ENCODE peak calls at places on chromosomes 2 and 18, in five cellular contexts. One of them, this sample, is unnamed. For H3K9me3, the result is how much of the 10 kb centered on the place peaks cover.

GRCh38 chr2:2044658-2045057 is 286.4 kb downstream of the MYT1L start:
- DNase-seq in lower lobe of right lung: no peak
- DNase-seq in mucosa of descending colon: no peak
- DNase-seq in CD8-positive, alpha-beta T cell: no peak
- DNase-seq in heart right ventricle: no peak
- DNase-seq in this sample: no peak

GRCh38 chr2:62306751-62307468 is 111.0 kb downstream of the B3GNT2 start:
- DNase-seq in heart right ventricle: no peak
- DNase-seq in mucosa of descending colon: peak
- DNase-seq in lower lobe of right lung: no peak
- DNase-seq in CD8-positive, alpha-beta T cell: no peak
- DNase-seq in this sample: no peak

GRCh38 chr18:24234850-24235418 is 96.1 kb downstream of the CABYR start:
- DNase-seq in heart right ventricle: no peak
- DNase-seq in mucosa of descending colon: no peak
- DNase-seq in CD8-positive, alpha-beta T cell: no peak
- DNase-seq in lower lobe of right lung: no peak
- DNase-seq in this sample: no peak

GRCh38 chr2:216066255-216066654 is 15.4 kb downstream of the PECR start:
- DNase-seq in lower lobe of right lung: no peak
- DNase-seq in mucosa of descending colon: no peak
- DNase-seq in heart right ventricle: no peak
- DNase-seq in CD8-positive, alpha-beta T cell: no peak
- DNase-seq in this sample: peak

GRCh38 chr18:3059272-3059671 is 46.3 kb upstream of the LPIN2 start:
- DNase-seq in CD8-positive, alpha-beta T cell: no peak
- DNase-seq in heart right ventricle: no peak
- DNase-seq in mucosa of descending colon: no peak
- DNase-seq in lower lobe of right lung: no peak
- DNase-seq in this sample: no peak

GRCh38 chr2:109471656-109472055 is 142.1 kb downstream of the SEPTIN10 start:
- DNase-seq in CD8-positive, alpha-beta T cell: no peak
- DNase-seq in mucosa of descending colon: no peak
- DNase-seq in heart right ventricle: no peak
- DNase-seq in lower lobe of right lung: peak
- DNase-seq in this sample: no peak

GRCh38 chr2:238286551-238286950 is 1.9 kb downstream of the PER2 start:
- DNase-seq in lower lobe of right lung: peak
- DNase-seq in CD8-positive, alpha-beta T cell: no peak
- DNase-seq in mucosa of descending colon: peak
- DNase-seq in heart right ventricle: peak
- DNase-seq in this sample: peak

GRCh38 chr2:157895531-157895930 is 19.4 kb upstream of the ACVR1 start:
- DNase-seq in heart right ventricle: no peak
- DNase-seq in CD8-positive, alpha-beta T cell: no peak
- DNase-seq in lower lobe of right lung: no peak
- DNase-seq in mucosa of descending colon: no peak
- DNase-seq in this sample: no peak

GRCh38 chr2:174618179-174618578 is 20.6 kb upstream of the WIPF1 start:
- DNase-seq in mucosa of descending colon: no peak
- DNase-seq in CD8-positive, alpha-beta T cell: no peak
- DNase-seq in lower lobe of right lung: no peak
- DNase-seq in heart right ventricle: no peak
- DNase-seq in this sample: no peak

GRCh38 chr2:73113634-73113958 is 848 bp upstream of the RAB11FIP5 start:
- DNase-seq in heart right ventricle: no peak
- DNase-seq in mucosa of descending colon: no peak
- DNase-seq in CD8-positive, alpha-beta T cell: no peak
- DNase-seq in lower lobe of right lung: no peak
- DNase-seq in this sample: no peak

GRCh38 chr2:64888591-64889309 is 100.4 kb upstream of the SLC1A4 start:
- DNase-seq in heart right ventricle: no peak
- DNase-seq in CD8-positive, alpha-beta T cell: no peak
- DNase-seq in lower lobe of right lung: no peak
- DNase-seq in mucosa of descending colon: no peak
- DNase-seq in this sample: no peak

GRCh38 chr2:196925768-196926561 is 542 bp downstream of the PGAP1 start:
- DNase-seq in CD8-positive, alpha-beta T cell: peak
- DNase-seq in lower lobe of right lung: peak
- DNase-seq in heart right ventricle: peak
- DNase-seq in mucosa of descending colon: peak
- DNase-seq in this sample: peak

GRCh38 chr2:8421658-8422499 is 260.0 kb upstream of the ID2 start:
- DNase-seq in mucosa of descending colon: no peak
- DNase-seq in heart right ventricle: no peak
- DNase-seq in lower lobe of right lung: no peak
- DNase-seq in CD8-positive, alpha-beta T cell: no peak
- DNase-seq in this sample: no peak

GRCh38 chr2:32812316-32812715 is 134.4 kb upstream of the LTBP1 start:
- DNase-seq in mucosa of descending colon: no peak
- DNase-seq in CD8-positive, alpha-beta T cell: no peak
- DNase-seq in lower lobe of right lung: no peak
- DNase-seq in heart right ventricle: no peak
- DNase-seq in this sample: peak

GRCh38 chr2:196725218-196725617 is 74.3 kb downstream of the GTF3C3 start:
- DNase-seq in CD8-positive, alpha-beta T cell: no peak
- DNase-seq in mucosa of descending colon: no peak
- DNase-seq in lower lobe of right lung: no peak
- DNase-seq in heart right ventricle: no peak
- DNase-seq in this sample: no peak

GRCh38 chr2:111534816-111535803 is 348.9 kb downstream of the ANAPC1 start:
- DNase-seq in heart right ventricle: no peak
- DNase-seq in mucosa of descending colon: peak
- DNase-seq in lower lobe of right lung: no peak
- DNase-seq in CD8-positive, alpha-beta T cell: no peak
- DNase-seq in this sample: no peak

GRCh38 chr2:229875549-229875948 is 46.3 kb downstream of the TRIP12 start:
- DNase-seq in lower lobe of right lung: no peak
- DNase-seq in heart right ventricle: no peak
- DNase-seq in mucosa of descending colon: no peak
- DNase-seq in CD8-positive, alpha-beta T cell: no peak
- DNase-seq in this sample: no peak

GRCh38 chr2:32711219-32711618 is 83.4 kb downstream of the TTC27 start:
- DNase-seq in CD8-positive, alpha-beta T cell: no peak
- DNase-seq in lower lobe of right lung: no peak
- DNase-seq in heart right ventricle: peak
- DNase-seq in mucosa of descending colon: no peak
- DNase-seq in this sample: no peak

GRCh38 chr2:23420091-23420839 is 35.3 kb downstream of the KLHL29 start:
- DNase-seq in CD8-positive, alpha-beta T cell: no peak
- DNase-seq in heart right ventricle: no peak
- DNase-seq in mucosa of descending colon: no peak
- DNase-seq in lower lobe of right lung: no peak
- DNase-seq in this sample: peak

GRCh38 chr18:57776354-57776753 is 26.8 kb downstream of the ATP8B1 start:
- DNase-seq in mucosa of descending colon: no peak
- DNase-seq in lower lobe of right lung: no peak
- DNase-seq in CD8-positive, alpha-beta T cell: no peak
- DNase-seq in heart right ventricle: no peak
- DNase-seq in this sample: no peak

GRCh38 chr2:12437144-12437543 is 279.6 kb upstream of the TRIB2 start:
- DNase-seq in heart right ventricle: no peak
- DNase-seq in lower lobe of right lung: no peak
- DNase-seq in mucosa of descending colon: no peak
- DNase-seq in CD8-positive, alpha-beta T cell: no peak
- DNase-seq in this sample: no peak

GRCh38 chr2:239291505-239292350 is 109.1 kb downstream of the HDAC4 start:
- DNase-seq in mucosa of descending colon: peak
- DNase-seq in lower lobe of right lung: peak
- DNase-seq in heart right ventricle: no peak
- DNase-seq in CD8-positive, alpha-beta T cell: no peak
- DNase-seq in this sample: no peak

GRCh38 chr2:172242968-172243367 is 140.3 kb upstream of the DLX2 start:
- DNase-seq in CD8-positive, alpha-beta T cell: no peak
- DNase-seq in mucosa of descending colon: peak
- DNase-seq in heart right ventricle: no peak
- DNase-seq in lower lobe of right lung: peak
- DNase-seq in this sample: no peak

GRCh38 chr2:105576440-105577241 is 168.1 kb upstream of the NCK2 start:
- DNase-seq in CD8-positive, alpha-beta T cell: no peak
- DNase-seq in mucosa of descending colon: peak
- DNase-seq in heart right ventricle: no peak
- DNase-seq in lower lobe of right lung: no peak
- DNase-seq in this sample: peak

GRCh38 chr2:31688282-31688681 is 107.5 kb upstream of the SRD5A2 start:
- DNase-seq in CD8-positive, alpha-beta T cell: no peak
- DNase-seq in mucosa of descending colon: no peak
- DNase-seq in lower lobe of right lung: no peak
- DNase-seq in heart right ventricle: no peak
- DNase-seq in this sample: no peak

GRCh38 chr2:141068053-141068682 is 1062.6 kb downstream of the LRP1B start:
- DNase-seq in CD8-positive, alpha-beta T cell: no peak
- DNase-seq in heart right ventricle: no peak
- DNase-seq in mucosa of descending colon: no peak
- DNase-seq in lower lobe of right lung: no peak
- DNase-seq in this sample: no peak

GRCh38 chr2:23900133-23900926 is 26.6 kb downstream of the ATAD2B start:
- DNase-seq in mucosa of descending colon: peak
- DNase-seq in lower lobe of right lung: no peak
- DNase-seq in heart right ventricle: no peak
- DNase-seq in CD8-positive, alpha-beta T cell: no peak
- DNase-seq in this sample: no peak

GRCh38 chr2:107313316-107313715 is 427.3 kb upstream of the ST6GAL2 start:
- DNase-seq in mucosa of descending colon: no peak
- DNase-seq in CD8-positive, alpha-beta T cell: no peak
- DNase-seq in lower lobe of right lung: no peak
- DNase-seq in heart right ventricle: no peak
- DNase-seq in this sample: no peak

GRCh38 chr2:44937688-44938240 is 3.7 kb upstream of the SIX3 start:
- DNase-seq in CD8-positive, alpha-beta T cell: no peak
- DNase-seq in heart right ventricle: no peak
- DNase-seq in mucosa of descending colon: no peak
- DNase-seq in lower lobe of right lung: no peak
- DNase-seq in this sample: no peak

GRCh38 chr2:108935231-108935863 is 53.7 kb downstream of the EDAR start:
- DNase-seq in lower lobe of right lung: no peak
- DNase-seq in mucosa of descending colon: no peak
- DNase-seq in heart right ventricle: no peak
- DNase-seq in CD8-positive, alpha-beta T cell: no peak
- DNase-seq in this sample: no peak

GRCh38 chr2:233816334-233816733 is 38.0 kb downstream of the HJURP start:
- DNase-seq in lower lobe of right lung: no peak
- DNase-seq in mucosa of descending colon: no peak
- DNase-seq in heart right ventricle: no peak
- DNase-seq in CD8-positive, alpha-beta T cell: no peak
- DNase-seq in this sample: no peak

GRCh38 chr2:37886745-37887144 is 38.3 kb upstream of the RMDN2 start:
- DNase-seq in lower lobe of right lung: no peak
- DNase-seq in heart right ventricle: no peak
- DNase-seq in CD8-positive, alpha-beta T cell: no peak
- DNase-seq in mucosa of descending colon: no peak
- DNase-seq in this sample: no peak

GRCh38 chr2:47269316-47270232 is 114.5 kb upstream of the STPG4 start:
- DNase-seq in heart right ventricle: peak
- DNase-seq in mucosa of descending colon: peak
- DNase-seq in CD8-positive, alpha-beta T cell: no peak
- DNase-seq in lower lobe of right lung: peak
- DNase-seq in this sample: peak

GRCh38 chr2:130987519-130988425 is 105.5 kb downstream of the FAM168B start:
- DNase-seq in CD8-positive, alpha-beta T cell: no peak
- DNase-seq in lower lobe of right lung: no peak
- DNase-seq in heart right ventricle: no peak
- DNase-seq in mucosa of descending colon: no peak
- DNase-seq in this sample: no peak
- H3K9me3 ChIP-seq in CD8-positive, alpha-beta T cell: under half
- H3K9me3 ChIP-seq in lower lobe of right lung: under half
- H3K9me3 ChIP-seq in heart right ventricle: under half
- H3K9me3 ChIP-seq in mucosa of descending colon: under half
- H3K9me3 ChIP-seq in this sample: under half

GRCh38 chr18:71951021-71951420 is 593.1 kb downstream of the CBLN2 start:
- DNase-seq in CD8-positive, alpha-beta T cell: no peak
- DNase-seq in mucosa of descending colon: no peak
- DNase-seq in heart right ventricle: no peak
- DNase-seq in lower lobe of right lung: no peak
- DNase-seq in this sample: no peak
- H3K9me3 ChIP-seq in CD8-positive, alpha-beta T cell: under half
- H3K9me3 ChIP-seq in mucosa of descending colon: under half
- H3K9me3 ChIP-seq in heart right ventricle: under half
- H3K9me3 ChIP-seq in lower lobe of right lung: under half
- H3K9me3 ChIP-seq in this sample: under half

GRCh38 chr2:160087854-160088745 is 25.7 kb upstream of the PLA2R1 start:
- DNase-seq in CD8-positive, alpha-beta T cell: no peak
- DNase-seq in mucosa of descending colon: no peak
- DNase-seq in heart right ventricle: no peak
- DNase-seq in lower lobe of right lung: no peak
- DNase-seq in this sample: peak

GRCh38 chr2:160091381-160091780 is 29.0 kb upstream of the PLA2R1 start:
- DNase-seq in heart right ventricle: no peak
- DNase-seq in mucosa of descending colon: no peak
- DNase-seq in lower lobe of right lung: no peak
- DNase-seq in CD8-positive, alpha-beta T cell: no peak
- DNase-seq in this sample: no peak

DNA sequence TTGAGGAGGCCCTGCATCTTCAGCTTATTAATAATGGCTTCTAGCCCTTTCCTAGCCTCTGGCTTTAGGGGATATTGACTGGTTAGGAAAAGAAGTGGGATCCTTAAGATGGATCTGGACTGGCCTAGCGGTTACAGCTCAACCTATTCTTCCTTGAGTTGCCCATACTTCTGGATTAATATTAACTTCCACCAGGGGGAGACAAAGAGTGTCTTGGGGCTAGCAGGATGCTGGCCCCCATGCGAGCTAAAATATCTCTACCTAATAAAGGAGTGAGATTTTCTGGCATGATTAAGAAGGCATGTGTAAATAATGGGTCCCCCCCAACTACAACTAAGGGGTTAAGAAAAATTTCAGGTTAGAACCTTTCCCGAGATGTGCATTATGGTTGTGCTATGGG is 23.2 kb upstream of the PLA2R1 start:
- DNase-seq in CD8-positive, alpha-beta T cell: no peak
- DNase-seq in lower lobe of right lung: no peak
- DNase-seq in heart right ventricle: no peak
- DNase-seq in mucosa of descending colon: no peak
- DNase-seq in this sample: no peak
- H3K9me3 ChIP-seq in CD8-positive, alpha-beta T cell: under half
- H3K9me3 ChIP-seq in lower lobe of right lung: under half
- H3K9me3 ChIP-seq in heart right ventricle: under half
- H3K9me3 ChIP-seq in mucosa of descending colon: half or more
- H3K9me3 ChIP-seq in this sample: under half

GRCh38 chr18:8930990-8931648 is 171.4 kb upstream of the NDUFV2 start:
- DNase-seq in lower lobe of right lung: no peak
- DNase-seq in CD8-positive, alpha-beta T cell: no peak
- DNase-seq in heart right ventricle: no peak
- DNase-seq in mucosa of descending colon: no peak
- DNase-seq in this sample: no peak

GRCh38 chr18:8932866-8933265 is 169.6 kb upstream of the NDUFV2 start:
- DNase-seq in heart right ventricle: no peak
- DNase-seq in mucosa of descending colon: no peak
- DNase-seq in CD8-positive, alpha-beta T cell: no peak
- DNase-seq in lower lobe of right lung: no peak
- DNase-seq in this sample: no peak

GRCh38 chr18:8933714-8934284 is 168.7 kb upstream of the NDUFV2 start:
- DNase-seq in heart right ventricle: no peak
- DNase-seq in lower lobe of right lung: no peak
- DNase-seq in CD8-positive, alpha-beta T cell: no peak
- DNase-seq in mucosa of descending colon: no peak
- DNase-seq in this sample: no peak

GRCh38 chr18:8926464-8926863 is 176.0 kb upstream of the NDUFV2 start:
- DNase-seq in CD8-positive, alpha-beta T cell: no peak
- DNase-seq in heart right ventricle: no peak
- DNase-seq in mucosa of descending colon: no peak
- DNase-seq in lower lobe of right lung: no peak
- DNase-seq in this sample: no peak

GRCh38 chr18:8929381-8929780 is 173.1 kb upstream of the NDUFV2 start:
- DNase-seq in heart right ventricle: no peak
- DNase-seq in lower lobe of right lung: no peak
- DNase-seq in mucosa of descending colon: no peak
- DNase-seq in CD8-positive, alpha-beta T cell: no peak
- DNase-seq in this sample: no peak
- H3K9me3 ChIP-seq in heart right ventricle: under half
- H3K9me3 ChIP-seq in lower lobe of right lung: under half
- H3K9me3 ChIP-seq in mucosa of descending colon: under half
- H3K9me3 ChIP-seq in CD8-positive, alpha-beta T cell: under half
- H3K9me3 ChIP-seq in this sample: under half

This sample was measured in SJSA1.